ENCODE peak calls at places on chromosomes 13 and 19, in six cellular contexts. E is IMR-90, C is A549, Q is uterus, N is heart left ventricle, O is Peyer's patch. G is an unnamed sample.

GRCh38 chr19:49637865-49638350 is 2.0 kb downstream of the RRAS start:
- DNase-seq in E (peak; percentile 62), C (peak; percentile 87), Q (peak; percentile 85), N (peak; percentile 92), O (peak; percentile 90), G (peak; percentile 82)

GRCh38 chr13:50643055-50643454 is 200.4 kb downstream of the DLEU7 start:
- DNase-seq in E (no peak), C (no peak), Q (no peak), N (no peak), O (no peak), G (no peak)

GRCh38 chr19:5680083-5680436 is 256 bp downstream of the MICOS13 start:
- DNase-seq in E (peak; percentile 21), C (no peak), Q (no peak), N (no peak), O (peak; percentile 71), G (no peak)

GRCh38 chr13:95644611-95645052 is at the start of gene DZIP1:
- DNase-seq in E (peak; percentile 83), C (peak; percentile 52), Q (peak; percentile 85), N (peak; percentile 81), O (peak; percentile 65), G (peak; percentile 17)

GRCh38 chr19:43723588-43723987 is 7.7 kb downstream of the IRGC start:
- DNase-seq in E (no peak), C (no peak), Q (no peak), N (no peak), O (no peak), G (no peak)

GRCh38 chr19:16868423-16869130 is 20.2 kb upstream of the F2RL3 start:
- DNase-seq in E (no peak), C (no peak), Q (no peak), N (no peak), O (no peak), G (no peak)

GRCh38 chr19:2282062-2282861 is at the start of gene PEAK3:
- DNase-seq in E (peak; percentile 24), C (no peak), Q (peak; percentile 51), N (peak; percentile 83), O (peak; percentile 94), G (peak; percentile 31)

GRCh38 chr19:7646426-7646700 is 9.5 kb downstream of the STXBP2 start:
- DNase-seq in E (no peak), C (no peak), Q (no peak), N (no peak), O (no peak), G (no peak)

GRCh38 chr13:110486061-110486780 is 75.3 kb downstream of the RAB20 start:
- DNase-seq in E (no peak), C (no peak), Q (no peak), N (no peak), O (no peak), G (no peak)

GRCh38 chr19:16160943-16161560 is 12.3 kb downstream of the CIB3 start:
- DNase-seq in E (peak; percentile 87), C (peak; percentile 54), Q (no peak), N (no peak), O (no peak), G (no peak)

GRCh38 chr19:7931221-7932061 is 5.5 kb upstream of the CTXN1 start:
- DNase-seq in E (no peak), C (no peak), Q (peak; percentile 46), N (no peak), O (no peak), G (no peak)

GRCh38 chr19:49224856-49225255 is 67.3 kb downstream of the TRPM4 start:
- DNase-seq in E (peak; percentile 57), C (peak; percentile 84), Q (no peak), N (no peak), O (peak; percentile 78), G (peak; percentile 36)

GRCh38 chr13:112324121-112324520 is 52.0 kb upstream of the SPACA7 start:
- DNase-seq in E (no peak), C (no peak), Q (no peak), N (no peak), O (no peak), G (no peak)

GRCh38 chr13:50845211-50845610 is 1.7 kb upstream of the DLEU7 start:
- DNase-seq in E (no peak), C (no peak), Q (no peak), N (no peak), O (no peak), G (no peak)

GRCh38 chr19:51531349-51532315 is at the start of gene SIGLEC6:
- DNase-seq in E (no peak), C (no peak), Q (no peak), N (peak; percentile 45), O (peak; percentile 90), G (no peak)

GRCh38 chr19:35793381-35794165 is 18.2 kb downstream of the ARHGAP33 start:
- DNase-seq in E (no peak), C (peak; percentile 53), Q (no peak), N (no peak), O (peak; percentile 66), G (no peak)

GRCh38 chr13:94020833-94021232 is 458.6 kb downstream of the DCT start:
- DNase-seq in E (peak; percentile 76), C (peak; percentile 1), Q (no peak), N (no peak), O (no peak), G (no peak)

GRCh38 chr19:24054044-24054935 is 32.7 kb upstream of the ZNF254 start:
- DNase-seq in E (peak; percentile 95), C (peak; percentile 13), Q (no peak), N (no peak), O (peak; percentile 51), G (no peak)

GRCh38 chr13:46552888-46553520 is at the start of gene LRCH1:
- DNase-seq in E (peak; percentile 80), C (peak; percentile 66), Q (peak; percentile 92), N (peak; percentile 93), O (peak; percentile 95), G (peak; percentile 90)

GRCh38 chr19:16301999-16302694 is 22.5 kb upstream of the KLF2 start:
- DNase-seq in E (peak; percentile 54), C (peak; percentile 40), Q (no peak), N (no peak), O (peak; percentile 68), G (no peak)

GRCh38 chr13:46179576-46180368 is 2.2 kb downstream of the LCP1 start:
- DNase-seq in E (no peak), C (no peak), Q (no peak), N (peak; percentile 47), O (peak; percentile 93), G (no peak)

GRCh38 chr13:39483326-39483725 is 119.7 kb downstream of the LHFPL6 start:
- DNase-seq in E (peak; percentile 18), C (no peak), Q (no peak), N (no peak), O (no peak), G (no peak)
- H3K4me1 ChIP-seq in E (peaks cover 11% of the 10 kb centered on the region), C (no peaks in the 10 kb centered on the region), Q (peaks cover 2% of the 10 kb centered on the region), N (peaks cover 76% of the 10 kb centered on the region), O (no peaks in the 10 kb centered on the region), G (no peaks in the 10 kb centered on the region)

GRCh38 chr19:18000480-18000980 is 7.4 kb upstream of the ARRDC2 start:
- DNase-seq in E (no peak), C (no peak), Q (no peak), N (no peak), O (no peak), G (no peak)

GRCh38 chr19:18001837-18002345 is 6.1 kb upstream of the ARRDC2 start:
- DNase-seq in E (no peak), C (no peak), Q (no peak), N (no peak), O (no peak), G (no peak)

GRCh38 chr19:18002347-18002850 is 5.6 kb upstream of the ARRDC2 start:
- DNase-seq in E (no peak), C (no peak), Q (no peak), N (no peak), O (peak; percentile 82), G (no peak)

GRCh38 chr19:17999685-18000479 is 8.1 kb upstream of the ARRDC2 start:
- DNase-seq in E (no peak), C (no peak), Q (no peak), N (no peak), O (no peak), G (no peak)

DNA sequence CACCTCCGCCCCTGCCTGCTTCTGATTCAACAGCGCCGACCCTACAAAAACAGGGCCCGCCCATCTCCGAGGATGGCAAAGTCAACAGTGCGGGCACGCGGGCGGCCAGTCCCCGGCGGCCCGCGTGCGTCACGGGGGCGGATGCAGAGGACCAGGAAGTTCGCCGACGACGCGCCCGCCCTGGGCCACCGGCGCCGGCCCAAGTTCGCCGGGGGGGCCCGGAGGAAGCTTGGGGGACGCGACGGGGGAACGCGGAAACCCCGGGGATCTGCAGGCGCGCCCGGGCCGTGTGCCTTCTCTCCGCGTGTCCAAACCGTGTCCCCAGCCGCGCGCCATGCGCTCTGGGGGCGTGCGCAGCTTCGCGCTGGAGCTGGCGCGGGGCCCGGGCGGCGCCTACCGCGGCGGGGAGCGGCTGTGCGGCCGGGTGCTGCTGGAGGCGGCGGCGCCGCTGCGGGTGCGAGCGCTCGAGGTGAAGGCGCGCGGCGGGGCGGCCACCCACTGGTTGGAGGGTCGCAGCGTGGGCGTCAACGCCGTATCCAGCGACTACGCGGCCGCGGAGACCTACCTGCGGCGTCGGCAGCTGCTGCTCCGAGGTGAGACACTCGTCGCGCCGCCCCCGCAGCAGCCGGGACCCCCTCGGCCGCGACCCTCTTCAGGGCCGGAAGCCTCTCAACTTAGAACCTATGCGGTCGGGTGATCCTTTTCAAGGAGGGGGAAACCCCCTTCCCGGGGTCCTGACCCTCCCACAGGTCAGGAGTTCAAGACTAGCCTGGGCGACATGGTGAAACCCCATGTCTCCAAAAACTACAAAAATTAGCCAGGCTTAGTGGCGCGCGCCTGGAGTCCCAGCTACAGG is 6.8 kb upstream of the ARRDC2 start:
- DNase-seq in E (peak; percentile 73), C (peak; percentile 82), Q (peak; percentile 85), N (peak; percentile 91), O (peak; percentile 98), G (peak; percentile 93)
- TF ChIP-seq POLR2A in E (peak; percentile 64), C (peak; percentile 51), Q (peak; percentile 78), N (peak; percentile 5), O (peak; percentile 74), G (peak; percentile 79)

GRCh38 chr19:22261596-22261995 is 24.6 kb upstream of the ZNF729 start:
- DNase-seq in E (no peak), C (no peak), Q (no peak), N (no peak), O (no peak), G (no peak)

GRCh38 chr19:22257381-22257780 is 28.9 kb upstream of the ZNF729 start:
- DNase-seq in E (no peak), C (no peak), Q (no peak), N (no peak), O (no peak), G (no peak)

GRCh38 chr19:22260499-22260898 is 25.7 kb upstream of the ZNF729 start:
- DNase-seq in E (no peak), C (no peak), Q (no peak), N (no peak), O (no peak), G (no peak)

GRCh38 chr19:22256856-22257255 is 29.4 kb upstream of the ZNF729 start:
- DNase-seq in E (no peak), C (no peak), Q (no peak), N (no peak), O (no peak), G (no peak)

DNA sequence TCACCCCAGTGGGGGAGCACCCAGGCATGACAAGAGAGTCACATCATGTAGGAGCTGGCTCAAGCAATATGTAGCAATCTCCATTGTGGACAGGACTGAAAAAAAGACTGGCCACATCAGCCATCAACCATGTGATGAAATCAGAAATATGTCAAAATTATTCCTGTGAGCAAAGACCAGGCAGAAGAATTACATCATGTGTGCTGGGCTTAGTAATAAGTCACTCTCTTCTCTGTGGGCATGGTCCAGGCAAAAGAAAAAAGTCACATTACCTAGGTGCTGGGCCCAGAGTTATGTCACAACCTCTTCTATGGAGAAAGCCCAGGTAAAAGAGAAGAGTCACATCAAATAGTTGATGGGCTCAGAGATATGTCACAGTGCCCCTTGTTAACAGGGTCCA is 28.3 kb upstream of the ZNF729 start:
- DNase-seq in E (no peak), C (no peak), Q (no peak), N (no peak), O (no peak), G (no peak)
- H3K9me3 ChIP-seq in E (peaks cover 32% of the 10 kb centered on the region), C (peaks cover 25% of the 10 kb centered on the region), Q (no peaks in the 10 kb centered on the region), N (no peaks in the 10 kb centered on the region), O (no peaks in the 10 kb centered on the region), G (no peaks in the 10 kb centered on the region)

GRCh38 chr19:798415-799075 is 1.3 kb downstream of the PTBP1 start:
- DNase-seq in E (no peak), C (no peak), Q (no peak), N (peak; percentile 23), O (peak; percentile 81), G (no peak)
- H3K4me1 ChIP-seq in E (peaks cover 30% of the 10 kb centered on the region), C (peaks cover 50% of the 10 kb centered on the region), Q (peaks cover 32% of the 10 kb centered on the region), N (peaks cover 53% of the 10 kb centered on the region), O (peaks cover 10% of the 10 kb centered on the region), G (peaks cover 42% of the 10 kb centered on the region)

G was measured in prostate gland.